ENCODE peak calls at places on chromosome 5, in four cellular contexts. D, L, C and V are unnamed samples. For H3K4me1, the result is how much of the 10 kb centered on the place peaks cover.

GRCh38 chr5:147763791-147764525 is 18.6 kb downstream of the JAKMIP2 start:
- DNase-seq in D (no peak), L (peak), C (no peak), V (no peak)

GRCh38 chr5:111070272-111071134 is 1.0 kb upstream of the TSLP start:
- DNase-seq in C (no peak), D (peak), L (no peak), V (peak)

GRCh38 chr5:10519729-10520128 is 44.1 kb upstream of the ANKRD33B start:
- DNase-seq in L (no peak), D (no peak), C (no peak), V (no peak)

GRCh38 chr5:95786821-95787408 is 35.6 kb downstream of the GLRX start:
- DNase-seq in C (no peak), L (no peak), D (no peak), V (no peak)

GRCh38 chr5:165714594-165714993 is 2209.2 kb downstream of the MAT2B start:
- DNase-seq in D (no peak), L (no peak), C (no peak), V (no peak)

GRCh38 chr5:170268884-170269283 is 28.7 kb downstream of the LCP2 start:
- DNase-seq in C (peak), L (no peak), D (no peak), V (no peak)

GRCh38 chr5:56412601-56413379 is 179.7 kb upstream of the ANKRD55 start:
- DNase-seq in C (peak), D (peak), L (no peak), V (peak)

GRCh38 chr5:72848474-72849428 is 32.3 kb downstream of the TNPO1 start:
- DNase-seq in D (peak), C (peak), L (peak), V (peak)

GRCh38 chr5:123422433-123423277 is 548 bp downstream of the CEP120 start:
- DNase-seq in C (peak), D (no peak), L (peak), V (no peak)

GRCh38 chr5:158120760-158121159 is 261.8 kb upstream of the CLINT1 start:
- DNase-seq in C (no peak), L (no peak), D (no peak), V (no peak)

GRCh38 chr5:52134013-52134650 is 653.6 kb upstream of the ITGA1 start:
- DNase-seq in L (no peak), C (no peak), D (no peak), V (no peak)

GRCh38 chr5:170132642-170133448 is 27.1 kb downstream of the FOXI1 start:
- DNase-seq in L (peak), D (no peak), C (no peak), V (no peak)

GRCh38 chr5:123512631-123513461 is 869 bp downstream of the CSNK1G3 start:
- DNase-seq in L (peak), C (peak), D (peak), V (peak)

GRCh38 chr5:67188274-67188857 is 8.2 kb downstream of the CD180 start:
- DNase-seq in L (no peak), C (no peak), D (no peak), V (no peak)

GRCh38 chr5:39716532-39716971 is 291.8 kb upstream of the DAB2 start:
- DNase-seq in D (no peak), L (peak), C (peak), V (no peak)

GRCh38 chr5:41835625-41836024 is 34.6 kb downstream of the OXCT1 start:
- DNase-seq in C (peak), L (peak), D (peak), V (peak)

DNA sequence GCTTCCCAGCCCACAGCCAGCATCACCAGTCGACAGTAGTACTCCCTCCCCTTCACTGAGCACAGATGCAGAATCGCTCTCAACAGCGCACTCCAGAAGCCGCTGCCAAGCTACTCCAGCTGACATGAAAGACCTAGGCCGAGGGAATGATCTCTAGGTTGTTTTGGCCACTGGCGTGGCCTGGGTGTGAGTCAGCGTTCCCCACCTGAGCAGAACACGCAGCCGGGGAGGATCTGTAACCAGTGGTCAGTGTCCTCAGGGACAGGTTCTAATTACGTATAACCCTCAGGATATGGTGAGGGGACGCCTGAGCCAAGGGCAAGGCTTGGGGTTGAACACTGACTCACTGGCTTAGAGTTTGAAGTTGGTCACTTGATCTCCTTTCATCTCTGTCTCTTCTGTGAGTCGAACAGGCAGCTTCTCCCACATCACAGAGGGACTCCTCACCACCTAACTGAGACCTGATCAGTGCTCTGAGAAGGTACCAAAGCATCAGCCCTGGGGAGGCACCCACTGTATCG is 76.9 kb upstream of the IL17B start:
- DNase-seq in L (no peak), C (peak), D (peak), V (peak)
- H3K27ac ChIP-seq in L (no peak), C (peak), D (peak), V (no peak)

GRCh38 chr5:139637438-139638089 is 10.6 kb upstream of the CXXC5 start:
- DNase-seq in D (peak), L (peak), C (peak), V (peak)

GRCh38 chr5:139636975-139637408 is 11.2 kb upstream of the CXXC5 start:
- DNase-seq in D (no peak), L (peak), C (no peak), V (no peak)

GRCh38 chr5:139635191-139635590 is 13.0 kb upstream of the CXXC5 start:
- DNase-seq in C (no peak), L (no peak), D (no peak), V (no peak)

GRCh38 chr5:139635606-139636206 is 12.4 kb upstream of the CXXC5 start:
- DNase-seq in D (peak), C (peak), L (peak), V (peak)

DNA sequence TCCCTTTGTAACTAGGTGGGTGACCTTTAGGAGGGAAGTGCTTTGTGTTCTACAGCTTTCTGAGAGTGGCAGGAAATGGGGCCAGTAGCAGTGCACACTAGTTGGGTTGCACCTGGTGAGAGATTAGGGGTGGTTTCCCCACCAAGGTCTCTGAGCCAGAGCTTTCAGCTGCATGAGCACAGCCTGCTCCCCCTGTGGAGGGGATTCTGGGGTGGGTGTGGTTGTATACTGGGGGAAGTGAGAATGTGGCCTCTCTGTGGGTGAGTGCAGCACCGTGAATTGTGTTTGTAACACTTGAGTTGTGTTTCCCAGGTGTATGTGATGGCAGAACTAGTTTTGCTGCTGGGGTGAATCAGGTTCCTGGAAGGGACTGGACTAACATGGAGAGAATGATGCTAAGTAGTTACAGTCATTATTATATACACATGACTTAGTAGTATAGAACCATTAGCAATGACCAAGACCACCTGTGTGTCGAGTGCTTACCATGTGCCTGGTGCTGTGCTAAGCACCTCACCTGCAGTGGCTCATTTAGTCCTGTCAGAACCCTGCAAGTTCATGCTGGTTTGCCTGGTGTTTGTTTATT is 11.8 kb upstream of the CXXC5 start:
- DNase-seq in C (no peak), D (no peak), L (peak), V (peak)
- H3K4me1 ChIP-seq in C (under half), D (under half), L (under half), V (under half)

GRCh38 chr5:139149477-139150199 is 48.5 kb downstream of the SIL1 start:
- DNase-seq in C (peak), D (no peak), L (no peak), V (no peak)

GRCh38 chr5:139146809-139147742 is 51.1 kb downstream of the SIL1 start:
- DNase-seq in D (no peak), C (no peak), L (no peak), V (no peak)

GRCh38 chr5:139148986-139149385 is 49.2 kb downstream of the SIL1 start:
- DNase-seq in C (no peak), D (no peak), L (no peak), V (no peak)

GRCh38 chr5:139148306-139148705 is 49.9 kb downstream of the SIL1 start:
- DNase-seq in D (no peak), C (no peak), L (no peak), V (peak)

DNA sequence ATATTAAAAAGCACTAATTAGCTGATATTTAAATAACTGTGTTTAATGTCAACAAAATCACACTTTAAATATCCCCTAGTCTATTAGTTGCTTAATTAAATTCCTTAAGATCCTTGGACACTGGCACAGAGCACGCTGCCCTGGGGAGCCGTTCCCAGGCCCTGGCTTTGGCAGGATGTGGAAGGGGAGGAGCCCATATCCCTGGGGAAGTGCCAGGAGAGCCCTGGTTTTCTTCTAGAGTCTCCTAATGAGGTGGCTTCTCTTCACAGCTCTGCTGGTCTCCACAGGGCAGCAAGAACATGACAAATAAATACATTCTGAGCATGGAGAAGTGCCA is 50.5 kb downstream of the SIL1 start:
- DNase-seq in D (peak), C (peak), L (no peak), V (peak)
- H3K27ac ChIP-seq in D (no peak), C (no peak), L (no peak), V (peak)

GRCh38 chr5:93184041-93184440 is 397.0 kb downstream of the NR2F1-AS1 start:
- DNase-seq in C (no peak), L (no peak), D (no peak), V (no peak)
- H3K4me1 ChIP-seq in C (under half), L (under half), D (under half), V (under half)

DNA sequence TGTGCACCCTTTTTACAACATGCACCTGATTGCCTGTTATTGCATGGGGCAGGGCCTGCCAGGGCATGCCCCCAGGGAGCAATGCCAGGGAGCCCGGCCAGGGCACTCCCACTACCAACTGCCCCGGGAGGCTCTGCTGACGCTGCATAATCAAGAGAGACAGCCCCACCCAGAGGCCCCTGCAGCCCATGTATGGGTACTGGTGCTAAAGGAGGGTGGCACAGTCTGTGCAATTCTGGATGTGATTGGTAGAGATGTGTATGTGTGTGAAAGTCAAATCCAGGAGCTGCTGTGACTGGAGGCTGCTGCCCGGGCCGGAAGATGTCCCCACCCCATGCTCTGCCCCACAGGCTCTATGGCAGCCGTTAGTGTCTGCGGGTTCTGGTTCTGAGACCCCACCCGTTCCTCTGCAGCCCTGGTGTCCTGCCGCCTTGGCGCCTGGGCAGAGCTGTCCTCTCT is 3.9 kb upstream of the NEURL1B start:
- DNase-seq in C (no peak), D (no peak), L (no peak), V (no peak)
- H3K27ac ChIP-seq in C (no peak), D (no peak), L (no peak), V (no peak)

GRCh38 chr5:113266227-113266912 is 168.4 kb downstream of the TSSK1B start:
- DNase-seq in D (no peak), C (no peak), L (no peak), V (no peak)
- H3K4me1 ChIP-seq in D (under half), C (under half), L (under half), V (under half)

GRCh38 chr5:145499483-145499882 is 335.7 kb downstream of the PRELID2 start:
- DNase-seq in C (no peak), D (no peak), L (no peak), V (no peak)
- H3K27ac ChIP-seq in C (no peak), D (no peak), L (no peak), V (no peak)

GRCh38 chr5:177437623-177438022 is 9.0 kb upstream of the PRR7 start:
- DNase-seq in D (no peak), C (no peak), L (no peak), V (no peak)
- H3K4me1 ChIP-seq in D (under half), C (under half), L (under half), V (under half)